ENCODE peak calls at places on chromosomes 16 and 17, in four cellular contexts. K, B, S and Q are unnamed samples.

GRCh38 chr16:88613911-88614817 is 24.2 kb upstream of the IL17C start:
- DNase-seq in B (no peak), K (no peak), S (no peak), Q (no peak)

GRCh38 chr17:58219789-58220183 is 731 bp upstream of the MKS1 start:
- DNase-seq in S (no peak), K (no peak), B (no peak), Q (no peak)

GRCh38 chr17:21452377-21453143 is 76.4 kb downstream of the KCNJ12 start:
- DNase-seq in B (peak; percentile 63), S (peak; percentile 10), K (no peak), Q (peak; percentile 4)

GRCh38 chr17:51372345-51373004 is 112.1 kb downstream of the UTP18 start:
- DNase-seq in S (no peak), K (peak; percentile 82), B (peak; percentile 37), Q (peak; percentile 13)

GRCh38 chr17:48868916-48869500 is 23.6 kb upstream of the ATP5MC1 start:
- DNase-seq in K (no peak), S (no peak), B (no peak), Q (no peak)

GRCh38 chr17:48612854-48613691 is 2.0 kb downstream of the HOXB8 start:
- DNase-seq in K (no peak), B (no peak), S (no peak), Q (no peak)

GRCh38 chr17:33892677-33893076 is 362.4 kb upstream of the CCL2 start:
- DNase-seq in S (no peak), B (no peak), K (no peak), Q (no peak)

GRCh38 chr16:85998868-85999729 is 100.1 kb downstream of the IRF8 start:
- DNase-seq in B (no peak), K (no peak), S (no peak), Q (no peak)

GRCh38 chr17:58534901-58535421 is 20.5 kb upstream of the MTMR4 start:
- DNase-seq in S (no peak), B (no peak), K (no peak), Q (no peak)

GRCh38 chr16:3274490-3274889 is 8.8 kb upstream of the ZNF263 start:
- DNase-seq in B (no peak), S (no peak), K (no peak), Q (no peak)

GRCh38 chr17:5552841-5553240 is 31.5 kb downstream of the NLRP1 start:
- DNase-seq in S (no peak), B (no peak), K (no peak), Q (no peak)

GRCh38 chr16:51085271-51085670 is 65.8 kb downstream of the SALL1 start:
- DNase-seq in K (no peak), B (no peak), S (no peak), Q (no peak)

GRCh38 chr17:50100480-50100883 is 5.3 kb downstream of the PDK2 start:
- DNase-seq in B (no peak), S (no peak), K (no peak), Q (no peak)

GRCh38 chr17:50102164-50102991 is 7.2 kb downstream of the PDK2 start:
- DNase-seq in B (no peak), K (no peak), S (no peak), Q (no peak)

GRCh38 chr17:50100921-50101345 is 5.8 kb downstream of the PDK2 start:
- DNase-seq in S (no peak), K (no peak), B (no peak), Q (no peak)

GRCh38 chr17:50103252-50103651 is 8.1 kb downstream of the PDK2 start:
- DNase-seq in S (no peak), B (no peak), K (no peak), Q (no peak)

DNA sequence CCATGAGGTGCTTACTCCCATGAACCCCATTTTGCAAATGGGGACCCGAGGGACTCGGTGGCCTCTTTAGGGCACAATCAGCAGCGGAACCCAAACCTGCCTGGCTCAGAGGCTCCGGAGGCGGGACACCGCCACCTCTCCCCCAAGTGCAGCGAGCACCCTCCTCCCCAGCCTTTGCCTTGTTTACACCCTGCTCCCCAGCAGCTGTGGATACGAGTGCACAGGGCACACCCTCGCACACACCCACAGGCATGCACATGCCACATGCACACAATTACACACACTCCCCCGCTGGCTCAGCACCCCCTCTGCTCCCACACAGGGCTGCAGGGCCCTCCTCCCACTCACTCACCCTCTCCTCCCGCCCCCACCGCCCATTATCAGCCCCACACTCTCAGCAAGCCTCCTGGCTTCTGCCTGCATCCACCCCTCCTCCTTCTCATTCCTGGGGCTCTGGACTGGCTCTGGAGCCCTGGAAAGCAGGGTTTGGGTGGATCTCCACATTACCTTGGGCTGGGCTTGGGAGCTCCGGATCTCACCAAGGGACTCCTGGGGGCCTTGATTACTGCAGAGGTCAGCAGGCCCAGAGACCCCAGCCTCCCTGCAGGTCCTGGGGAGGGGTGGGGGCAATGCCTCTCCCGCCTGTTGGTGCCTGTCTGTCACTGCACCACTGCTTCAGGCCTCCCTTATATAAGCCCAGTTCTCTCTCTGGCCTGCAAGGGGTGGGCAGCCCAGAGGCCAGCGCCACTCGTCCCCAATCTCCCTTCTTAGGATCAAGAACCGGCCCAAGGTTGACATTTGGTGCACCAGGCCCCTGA is 6.4 kb downstream of the PDK2 start:
- DNase-seq in B (no peak), K (no peak), S (no peak), Q (no peak)
- H3K4me3 ChIP-seq in B (no peak overlapping the region), K (no peak overlapping the region), S (no peak overlapping the region), Q (no peak overlapping the region)

GRCh38 chr17:82215095-82215971 is 2.7 kb upstream of the CCDC57 start:
- DNase-seq in B (no peak), K (no peak), S (no peak), Q (no peak)

GRCh38 chr17:82215972-82216300 is 3.3 kb upstream of the CCDC57 start:
- DNase-seq in K (no peak), S (no peak), B (no peak), Q (no peak)

GRCh38 chr17:82213251-82214011 is 789 bp upstream of the CCDC57 start:
- DNase-seq in S (no peak), B (no peak), K (no peak), Q (no peak)

GRCh38 chr17:82214012-82214628 is 1.5 kb upstream of the CCDC57 start:
- DNase-seq in S (no peak), B (no peak), K (no peak), Q (no peak)

DNA sequence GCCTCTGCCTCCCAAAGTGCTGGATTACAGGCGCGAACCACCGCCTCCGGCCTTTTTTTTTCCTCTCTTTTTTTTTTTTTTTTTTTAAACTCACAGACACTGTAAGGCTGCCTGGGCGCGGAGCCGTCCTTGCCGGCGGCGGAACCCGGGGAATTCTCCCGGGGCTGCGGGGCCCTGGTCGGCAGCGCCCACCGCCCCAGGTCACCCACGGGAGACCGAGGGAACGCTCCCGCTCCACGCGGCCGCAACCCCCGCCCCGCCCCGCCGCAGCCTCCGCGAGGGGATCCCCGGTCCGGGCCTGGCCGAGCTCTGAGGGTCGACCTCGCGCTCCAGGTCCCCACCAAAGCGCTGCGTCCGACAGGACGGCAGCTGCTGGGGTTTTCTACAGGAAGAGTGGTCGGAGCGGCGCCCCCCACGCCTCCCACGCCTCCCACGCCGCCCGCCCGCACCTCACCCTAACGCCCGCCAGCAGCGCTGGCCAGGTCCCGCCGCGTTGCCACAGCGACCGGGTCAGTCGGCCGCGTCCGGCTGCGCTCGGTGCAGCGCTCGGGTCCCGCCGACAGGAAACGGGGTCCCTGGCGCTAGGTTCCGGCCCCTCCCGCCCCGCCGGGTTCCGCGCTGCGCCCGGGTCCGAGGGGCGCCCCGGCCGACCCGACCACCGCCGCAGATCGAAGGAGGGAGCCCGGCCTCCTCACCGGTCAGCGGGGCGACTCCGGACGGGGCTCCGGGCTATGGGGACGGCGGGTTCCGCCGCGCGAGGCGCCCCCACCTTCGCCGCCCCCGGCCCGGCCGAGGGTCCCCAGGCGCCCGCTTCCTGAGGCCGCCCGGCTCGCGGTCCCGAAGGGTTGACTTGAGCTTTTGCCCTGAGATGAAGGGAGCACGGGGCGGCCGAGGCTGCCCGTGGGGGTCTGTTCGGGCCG is at the start of gene CCDC57:
- DNase-seq in S (no peak), K (no peak), B (no peak), Q (no peak)
- TF ChIP-seq CTCF in S (no peak), K (no peak), B (no peak), Q (no peak)

GRCh38 chr16:67539691-67540635 is 11.3 kb downstream of the RIPOR1 start:
- DNase-seq in B (no peak), K (no peak), S (no peak), Q (no peak)

GRCh38 chr16:67537270-67537635 is 8.6 kb downstream of the RIPOR1 start:
- DNase-seq in S (no peak), B (peak; percentile 55), K (no peak), Q (no peak)

GRCh38 chr16:67538666-67539101 is 10.1 kb downstream of the RIPOR1 start:
- DNase-seq in S (no peak), B (no peak), K (no peak), Q (no peak)

GRCh38 chr16:67539271-67539670 is 10.6 kb downstream of the RIPOR1 start:
- DNase-seq in K (no peak), S (no peak), B (no peak), Q (no peak)

GRCh38 chr16:67537636-67538591 is 9.3 kb downstream of the RIPOR1 start:
- DNase-seq in K (no peak), S (no peak), B (no peak), Q (no peak)
- H3K4me3 ChIP-seq in K (peak overlapping the region; percentile 83), S (peak overlapping the region; percentile 81), B (peak overlapping the region; percentile 36), Q (peak overlapping the region; percentile 55)

DNA sequence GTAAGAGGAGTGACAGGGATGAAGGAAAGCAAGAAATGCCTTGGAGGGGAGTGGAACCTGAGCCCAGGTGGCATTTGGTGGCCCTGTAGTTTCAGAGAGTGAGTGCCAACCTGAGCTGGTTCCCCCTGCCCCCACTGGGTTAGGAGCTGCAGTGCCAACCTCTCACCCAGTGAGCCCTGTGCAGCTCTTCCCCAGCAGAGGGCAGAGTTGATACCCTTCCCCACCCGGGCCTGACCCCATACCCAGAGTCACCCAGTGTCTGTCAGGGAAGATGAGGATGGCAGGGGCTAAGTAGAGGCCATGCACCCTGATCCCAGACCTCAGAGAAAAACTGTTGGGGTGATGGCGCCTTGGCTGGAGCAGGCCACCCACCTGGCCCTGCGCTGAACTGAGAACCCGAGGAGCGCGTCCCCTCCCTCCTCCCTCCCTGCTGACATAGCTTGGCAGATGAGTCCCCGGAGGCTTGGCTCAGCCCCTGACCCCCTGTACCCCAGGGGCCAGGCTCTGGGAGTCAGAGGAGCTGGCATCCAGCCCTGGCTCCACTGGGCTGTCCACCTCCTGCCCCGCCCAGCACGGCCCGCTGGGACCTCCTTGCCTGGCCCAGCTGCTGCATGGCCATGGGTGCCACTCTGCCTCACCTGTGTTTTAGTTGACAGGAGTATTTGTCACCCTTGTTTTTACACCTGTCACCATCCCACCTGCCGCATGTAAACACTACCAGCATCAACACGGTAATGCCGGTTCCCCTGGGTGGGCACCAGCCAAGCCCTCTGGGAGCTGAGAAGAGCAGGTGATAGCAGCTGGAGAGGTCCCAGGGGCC is 113.9 kb downstream of the AMFR start:
- DNase-seq in S (no peak), K (no peak), B (no peak), Q (no peak)
- TF ChIP-seq CTCF in S (no peak), K (peak; percentile 20), B (no peak), Q (peak; percentile 6)

GRCh38 chr17:46033392-46033791 is 34.3 kb downstream of the STH start:
- DNase-seq in S (no peak), K (no peak), B (no peak), Q (no peak)

GRCh38 chr17:46031920-46032319 is 32.9 kb downstream of the STH start:
- DNase-seq in B (no peak), S (no peak), K (no peak), Q (no peak)

GRCh38 chr17:46030752-46031151 is 31.7 kb downstream of the STH start:
- DNase-seq in K (no peak), B (no peak), S (no peak), Q (no peak)

GRCh38 chr17:46031440-46031839 is 32.4 kb downstream of the STH start:
- DNase-seq in K (no peak), B (no peak), S (no peak), Q (no peak)

GRCh38 chr17:46032909-46033308 is 33.9 kb downstream of the STH start:
- DNase-seq in B (no peak), S (no peak), K (no peak), Q (no peak)
- H3K4me3 ChIP-seq in B (no peak overlapping the region), S (no peak overlapping the region), K (no peak overlapping the region), Q (no peak overlapping the region)

GRCh38 chr17:16050844-16051243 is 51.2 kb downstream of the TTC19 start:
- DNase-seq in K (no peak), S (no peak), B (no peak), Q (no peak)
- TF ChIP-seq CTCF in K (no peak), S (no peak), B (no peak), Q (no peak)